ENCODE peak calls at places on chromosome 9, in five cellular contexts. W, E, F, D and G are unnamed samples.

GRCh38 chr9:21415492-21416267 is 6.8 kb downstream of the IFNA8 start:
- DNase-seq in D (no peak), E (no peak), F (peak; percentile 68), W (no peak), G (no peak)

GRCh38 chr9:19028835-19029451 is 4.1 kb downstream of the SAXO1 start:
- DNase-seq in F (peak; percentile 65), W (peak; percentile 50), D (peak; percentile 36), E (no peak), G (no peak)

GRCh38 chr9:133874061-133874638 is 118.0 kb downstream of the VAV2 start:
- DNase-seq in E (no peak), F (peak; percentile 97), W (no peak), D (no peak), G (no peak)

GRCh38 chr9:96450613-96451544 is 910 bp downstream of the HABP4 start:
- DNase-seq in D (peak; percentile 52), F (peak; percentile 28), E (peak; percentile 32), W (peak; percentile 11), G (peak; percentile 81)

GRCh38 chr9:135795391-135795790 is 93.4 kb downstream of the KCNT1 start:
- DNase-seq in F (no peak), W (no peak), D (no peak), E (no peak), G (no peak)

GRCh38 chr9:14080940-14081621 is 232.9 kb downstream of the NFIB start:
- DNase-seq in E (no peak), D (no peak), W (no peak), F (peak; percentile 82), G (no peak)

GRCh38 chr9:134736791-134737489 is 95.3 kb downstream of the COL5A1 start:
- DNase-seq in D (no peak), E (no peak), W (no peak), F (no peak), G (no peak)

GRCh38 chr9:91714020-91714721 is 235.9 kb downstream of the ROR2 start:
- DNase-seq in E (peak; percentile 85), W (peak; percentile 44), D (peak; percentile 52), F (no peak), G (no peak)

GRCh38 chr9:20634895-20635294 is 12.6 kb upstream of the MLLT3 start:
- DNase-seq in W (no peak), E (no peak), F (no peak), D (no peak), G (no peak)

GRCh38 chr9:136333045-136333444 is 5.7 kb downstream of the GPSM1 start:
- DNase-seq in F (no peak), D (no peak), E (no peak), W (no peak), G (no peak)

GRCh38 chr9:132249690-132250089 is 87.8 kb downstream of the NTNG2 start:
- DNase-seq in F (no peak), W (no peak), D (no peak), E (no peak), G (no peak)

GRCh38 chr9:89226076-89226475 is 47.5 kb upstream of the SHC3 start:
- DNase-seq in W (peak; percentile 12), D (no peak), F (no peak), E (no peak), G (no peak)